ENCODE peak calls at places on chromosomes 1 and 21, in ten cellular contexts. Z, I, N, J, T, D, Y, E, G and Q are unnamed samples.

GRCh38 chr1:163168053-163168452 is 34.7 kb downstream of the RGS5 start:
- DNase-seq in J (peak), T (no peak), I (peak), N (peak), E (no peak), Z (peak), D (no peak), G (no peak), Y (no peak), Q (no peak)

GRCh38 chr1:205812271-205812877 is 624 bp downstream of the SLC41A1 start:
- DNase-seq in N (no peak), G (peak), J (no peak), I (peak), Y (no peak), Z (peak), E (peak), D (no peak), T (peak), Q (peak)

GRCh38 chr21:33801424-33802405 is 113.9 kb downstream of the ATP5PO start:
- DNase-seq in E (no peak), T (no peak), I (peak), G (peak), N (peak), Z (peak), Y (no peak), D (peak), J (no peak), Q (no peak)

GRCh38 chr1:230268371-230269170 is 157.6 kb downstream of the PGBD5 start:
- DNase-seq in E (peak), D (no peak), T (no peak), Z (peak), N (peak), Y (no peak), I (peak), J (peak), G (no peak), Q (peak)

GRCh38 chr1:62288224-62288623 is 31.0 kb downstream of the KANK4 start:
- DNase-seq in J (no peak), Y (no peak), I (no peak), D (no peak), N (no peak), E (no peak), G (no peak), Z (no peak), T (no peak), Q (no peak)

GRCh38 chr1:244368279-244368678 is 83.4 kb downstream of the ADSS2 start:
- DNase-seq in E (no peak), Z (no peak), J (no peak), D (no peak), T (no peak), Y (no peak), I (no peak), G (no peak), N (no peak), Q (no peak)

GRCh38 chr1:203120325-203121138 is 7.0 kb upstream of the ADORA1 start:
- DNase-seq in I (no peak), E (no peak), T (no peak), D (no peak), Y (no peak), Z (no peak), G (no peak), N (no peak), J (no peak), Q (no peak)

GRCh38 chr21:38913120-38913975 is 107.6 kb downstream of the ETS2 start:
- DNase-seq in I (peak), N (peak), D (peak), E (peak), J (peak), Z (peak), T (no peak), G (peak), Y (no peak), Q (no peak)

GRCh38 chr1:61058477-61059245 is 23.7 kb upstream of the NFIA start:
- DNase-seq in Y (no peak), Z (peak), N (no peak), E (no peak), J (no peak), D (no peak), I (peak), T (no peak), G (no peak), Q (no peak)

GRCh38 chr1:73273886-73274285 is 924.1 kb downstream of the LRRIQ3 start:
- DNase-seq in D (no peak), Z (no peak), N (no peak), E (no peak), I (no peak), J (no peak), G (no peak), Y (no peak), T (no peak), Q (no peak)

GRCh38 chr1:23477359-23478144 is 6.4 kb downstream of the ASAP3 start:
- DNase-seq in I (no peak), D (no peak), J (no peak), N (no peak), E (no peak), Y (no peak), Z (peak), T (no peak), G (no peak), Q (no peak)

GRCh38 chr1:103525114-103525606 is 339 bp upstream of the RNPC3 start:
- DNase-seq in D (no peak), N (peak), J (peak), E (no peak), Y (no peak), I (peak), G (no peak), Z (peak), T (no peak), Q (no peak)

GRCh38 chr1:11927866-11928592 is 1.8 kb upstream of the KIAA2013 start:
- DNase-seq in Z (no peak), T (no peak), Y (no peak), E (no peak), N (no peak), I (peak), G (no peak), D (no peak), J (no peak), Q (no peak)

GRCh38 chr1:203250936-203251335 is 21.5 kb upstream of the CHIT1 start:
- DNase-seq in J (no peak), Y (no peak), I (no peak), Z (no peak), N (no peak), D (no peak), G (no peak), T (no peak), E (no peak), Q (no peak)

GRCh38 chr1:6075747-6076146 is 30.1 kb downstream of the KCNAB2 start:
- DNase-seq in T (no peak), Z (peak), Y (no peak), I (peak), N (peak), D (no peak), J (no peak), E (no peak), G (no peak), Q (no peak)

GRCh38 chr1:245116781-245117180 is 38.0 kb upstream of the KIF26B start:
- DNase-seq in G (no peak), D (no peak), I (no peak), Y (no peak), Z (no peak), T (no peak), J (no peak), N (no peak), E (no peak), Q (no peak)

GRCh38 chr1:8202182-8202905 is 115.6 kb upstream of the SLC45A1 start:
- DNase-seq in J (peak), Z (peak), T (no peak), N (peak), I (peak), E (peak), G (no peak), D (peak), Y (no peak), Q (no peak)

GRCh38 chr1:14808768-14809167 is 210.3 kb downstream of the KAZN start:
- DNase-seq in G (no peak), Y (no peak), E (no peak), Z (no peak), D (no peak), N (no peak), I (no peak), T (no peak), J (no peak), Q (no peak)

GRCh38 chr1:14800500-14801069 is 202.1 kb downstream of the KAZN start:
- DNase-seq in I (no peak), D (no peak), E (no peak), Y (no peak), G (no peak), Z (no peak), N (no peak), J (no peak), T (no peak), Q (no peak)

GRCh38 chr1:14806772-14807171 is 208.3 kb downstream of the KAZN start:
- DNase-seq in J (no peak), Z (no peak), E (no peak), G (no peak), D (no peak), Y (no peak), I (no peak), N (no peak), T (no peak), Q (no peak)

GRCh38 chr1:14803002-14803789 is 204.7 kb downstream of the KAZN start:
- DNase-seq in Z (no peak), T (no peak), J (no peak), D (no peak), N (no peak), E (no peak), I (no peak), Y (no peak), G (no peak), Q (no peak)

DNA sequence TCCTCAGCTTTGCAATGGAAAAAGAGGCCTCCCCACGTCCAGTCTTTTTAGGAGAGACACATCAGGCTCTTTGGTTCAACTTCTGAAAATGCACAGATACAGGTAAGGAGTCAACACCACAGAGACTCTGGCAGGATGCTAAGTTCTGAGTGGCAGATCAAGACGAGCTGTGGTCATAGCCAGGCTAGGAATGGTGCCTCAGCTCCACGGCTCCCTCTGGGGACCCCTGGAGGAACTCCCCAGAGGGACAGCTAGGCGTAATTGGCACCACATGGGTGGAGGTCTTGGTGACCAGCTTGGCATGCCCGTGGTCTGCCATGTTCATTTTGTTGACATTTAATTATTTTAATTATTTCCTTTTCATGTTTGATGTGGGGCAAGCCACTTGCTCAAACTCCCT is 206.1 kb downstream of the KAZN start:
- DNase-seq in I (no peak), G (peak), Z (no peak), D (no peak), T (no peak), N (peak), J (no peak), E (no peak), Y (no peak), Q (no peak)
- TF ChIP-seq CTCF in I (no peak), G (peak), Z (peak), D (no peak), T (no peak), N (no peak), J (no peak), E (no peak), Y (no peak), Q (no peak)

GRCh38 chr1:106677181-106677580 is 379.3 kb upstream of the PRMT6 start:
- DNase-seq in Z (no peak), E (no peak), T (no peak), D (no peak), I (no peak), N (no peak), G (no peak), J (no peak), Y (no peak), Q (no peak)

GRCh38 chr1:106677721-106678120 is 378.8 kb upstream of the PRMT6 start:
- DNase-seq in G (no peak), Z (no peak), T (no peak), I (no peak), E (no peak), D (no peak), Y (no peak), N (no peak), J (no peak), Q (no peak)

GRCh38 chr1:106678661-106679060 is 377.8 kb upstream of the PRMT6 start:
- DNase-seq in G (no peak), T (no peak), D (no peak), J (no peak), I (no peak), E (no peak), Z (peak), Y (no peak), N (no peak), Q (no peak)

GRCh38 chr1:106681939-106682522 is 374.4 kb upstream of the PRMT6 start:
- DNase-seq in G (no peak), D (no peak), I (no peak), J (no peak), Y (no peak), T (no peak), E (no peak), Z (no peak), N (no peak), Q (no peak)

GRCh38 chr1:106680922-106681321 is 375.6 kb upstream of the PRMT6 start:
- DNase-seq in D (no peak), E (no peak), J (no peak), T (no peak), Y (no peak), Z (no peak), G (no peak), I (no peak), N (no peak), Q (no peak)
- TF ChIP-seq CTCF in D (no peak), E (no peak), J (no peak), T (no peak), Y (no peak), Z (no peak), G (no peak), I (no peak), N (no peak), Q (no peak)

GRCh38 chr1:63624911-63625310 is 31.7 kb downstream of the PGM1 start:
- DNase-seq in Y (no peak), I (peak), J (no peak), G (no peak), N (no peak), D (no peak), Z (no peak), E (no peak), T (no peak), Q (no peak)
- TF ChIP-seq CTCF in Y (no peak), I (peak), J (no peak), G (no peak), N (no peak), D (no peak), Z (peak), E (no peak), T (no peak), Q (no peak)

DNA sequence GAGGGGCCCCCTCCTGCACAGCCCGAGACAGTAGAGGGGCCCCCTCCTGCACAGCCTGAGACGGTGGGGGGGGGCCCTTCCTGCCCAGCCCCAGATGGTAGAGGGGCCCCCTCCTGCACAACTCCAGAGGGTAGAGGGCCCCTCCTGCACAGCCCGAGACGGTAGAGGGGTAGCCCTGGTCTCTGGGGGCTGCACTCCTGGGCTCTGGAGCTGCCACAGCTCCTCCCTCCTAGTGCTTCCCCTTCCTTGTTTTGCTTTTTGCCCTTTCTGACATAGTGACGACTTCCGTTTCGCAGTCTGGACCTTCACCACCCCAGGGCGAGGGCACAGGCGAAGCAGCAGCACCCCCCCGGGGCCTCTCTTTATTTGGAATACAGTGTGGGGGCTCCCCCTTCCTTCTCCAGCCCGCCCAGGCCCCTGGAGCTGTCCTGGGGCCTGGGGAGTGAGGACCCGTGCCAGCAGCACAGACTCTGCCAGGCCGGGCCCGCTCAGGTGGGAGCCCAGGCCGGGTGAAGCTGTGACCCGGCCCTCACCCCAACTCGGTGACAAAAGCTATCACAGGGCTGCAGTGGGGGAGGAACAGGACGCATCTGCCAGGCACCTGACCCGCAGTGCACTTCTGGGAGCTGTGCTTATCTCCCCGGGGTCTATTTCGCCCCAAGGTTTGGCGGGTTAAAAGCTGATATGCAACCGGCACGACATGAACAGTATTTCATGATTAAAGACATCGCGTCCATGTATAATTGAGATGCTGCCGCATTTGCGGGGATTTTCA is 1.1 kb upstream of the PRXL2B start:
- DNase-seq in G (no peak), Y (peak), D (peak), T (peak), E (peak), N (peak), I (peak), Z (peak), J (peak), Q (peak)
- TF ChIP-seq CTCF in G (no peak), Y (no peak), D (no peak), T (no peak), E (no peak), N (no peak), I (no peak), Z (no peak), J (no peak), Q (no peak)

DNA sequence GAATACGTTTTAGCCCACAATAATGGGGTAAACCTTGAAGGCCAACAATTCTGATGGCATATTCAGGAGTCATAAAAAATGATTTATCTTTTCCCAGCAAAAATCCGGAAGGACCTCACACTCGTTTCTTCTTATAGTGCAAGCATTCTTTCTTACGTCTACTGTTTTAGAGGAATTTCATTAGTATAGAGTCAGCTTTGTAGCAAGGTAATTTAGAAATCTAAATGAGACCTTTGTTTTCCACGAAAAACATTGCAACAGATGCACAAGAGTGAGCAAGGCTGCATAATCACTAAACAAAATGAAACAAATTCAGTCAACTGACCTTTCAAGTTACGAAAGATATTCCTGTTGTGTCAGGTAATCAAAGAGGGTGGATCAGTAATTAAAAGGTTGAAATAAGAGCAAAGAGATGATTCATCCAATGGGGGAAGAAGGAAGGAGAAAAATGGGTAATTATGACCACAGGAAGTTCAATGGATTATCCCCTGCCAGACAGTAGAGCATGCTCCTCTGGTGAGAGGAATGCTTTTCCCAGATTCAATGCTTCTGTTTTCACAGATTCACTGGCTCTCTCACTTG is 558 bp upstream of the CSDE1 start:
- DNase-seq in Y (no peak), J (no peak), E (no peak), D (no peak), I (peak), T (no peak), G (no peak), N (no peak), Z (peak), Q (no peak)
- TF ChIP-seq CTCF in Y (no peak), J (no peak), E (peak), D (no peak), I (no peak), T (no peak), G (no peak), N (no peak), Z (no peak), Q (no peak)

GRCh38 chr1:154466136-154466665 is 35.8 kb upstream of the TDRD10 start:
- DNase-seq in Z (no peak), Y (no peak), G (no peak), D (no peak), T (no peak), E (no peak), J (no peak), I (no peak), N (no peak), Q (no peak)

GRCh38 chr1:154467768-154468102 is 34.3 kb upstream of the TDRD10 start:
- DNase-seq in D (no peak), Y (no peak), G (no peak), I (no peak), Z (no peak), N (no peak), J (no peak), T (no peak), E (no peak), Q (no peak)

GRCh38 chr1:154465621-154466020 is 36.4 kb upstream of the TDRD10 start:
- DNase-seq in D (no peak), J (no peak), G (no peak), T (no peak), N (no peak), E (no peak), I (no peak), Y (no peak), Z (no peak), Q (no peak)

GRCh38 chr1:154468480-154469240 is 33.4 kb upstream of the TDRD10 start:
- DNase-seq in I (no peak), J (no peak), Z (no peak), N (no peak), E (no peak), Y (no peak), D (no peak), G (no peak), T (no peak), Q (no peak)

GRCh38 chr1:154466879-154467767 is 34.9 kb upstream of the TDRD10 start:
- DNase-seq in Z (peak), G (no peak), I (peak), T (no peak), E (no peak), Y (no peak), D (no peak), N (no peak), J (no peak), Q (peak)
- TF ChIP-seq CTCF in Z (peak), G (no peak), I (peak), T (no peak), E (no peak), Y (no peak), D (no peak), N (peak), J (no peak), Q (peak)